ENCODE peak calls at places on chromosomes 7 and 10, in seven cellular contexts. T is hepatic stellate cell; B is RCC 7860; A is fibroblast of lung; R is naive thymus-derived CD4-positive, alpha-beta T cell; J is mesenteric fat pad; F is gastrocnemius medialis. M is an unnamed sample.

GRCh38 chr10:97762816-97763215 is 9.0 kb downstream of the SFRP5 start:
- DNase-seq in T (no peak), B (no peak), A (peak; percentile 15), R (no peak), J (no peak), F (no peak), M (no peak)

GRCh38 chr7:155921086-155921803 is 109.0 kb upstream of the SHH start:
- DNase-seq in T (no peak), B (no peak), A (no peak), R (no peak), J (peak; percentile 78), F (no peak), M (no peak)

GRCh38 chr7:134962270-134962669 is 24.0 kb upstream of the AGBL3 start:
- DNase-seq in T (no peak), B (no peak), A (no peak), R (no peak), J (no peak), F (no peak), M (no peak)

GRCh38 chr10:28839600-28840007 is 162.3 kb downstream of the BAMBI start:
- DNase-seq in T (peak; percentile 21), B (peak; percentile 84), A (peak; percentile 84), R (no peak), J (no peak), F (peak; percentile 24), M (no peak)

GRCh38 chr10:119375574-119376265 is 166.8 kb downstream of the RGS10 start:
- DNase-seq in T (peak; percentile 29), B (no peak), A (no peak), R (no peak), J (no peak), F (peak; percentile 32), M (no peak)

GRCh38 chr7:55028011-55028410 is 9.2 kb downstream of the EGFR start:
- DNase-seq in T (no peak), B (no peak), A (peak; percentile 34), R (no peak), J (no peak), F (no peak), M (no peak)

GRCh38 chr7:143284591-143285453 is at the start of gene TMEM139:
- DNase-seq in T (no peak), B (no peak), A (no peak), R (no peak), J (no peak), F (no peak), M (no peak)

GRCh38 chr10:98407017-98407743 is 7.8 kb downstream of the PYROXD2 start:
- DNase-seq in T (no peak), B (no peak), A (no peak), R (no peak), J (no peak), F (no peak), M (no peak)

GRCh38 chr7:55254596-55255500 is 110.3 kb upstream of the LANCL2 start:
- DNase-seq in T (peak; percentile 95), B (peak; percentile 68), A (peak; percentile 66), R (peak; percentile 86), J (peak; percentile 95), F (peak; percentile 63), M (peak; percentile 85)

GRCh38 chr7:100013328-100013676 is 2.1 kb upstream of the ZKSCAN1 start:
- DNase-seq in T (no peak), B (no peak), A (no peak), R (no peak), J (no peak), F (no peak), M (no peak)

GRCh38 chr7:83672157-83672556 is 23.2 kb upstream of the SEMA3E start:
- DNase-seq in T (no peak), B (no peak), A (no peak), R (no peak), J (no peak), F (no peak), M (no peak)

GRCh38 chr10:131653140-131653539 is 247.7 kb upstream of the PPP2R2D start:
- DNase-seq in T (no peak), B (no peak), A (no peak), R (no peak), J (peak; percentile 77), F (no peak), M (no peak)